ENCODE peak calls at places on chromosomes 5 and 9, in six cellular contexts. N is IMR-90, Y is H1, L is mesenchymal stem cell, H is mesendoderm, Z is neuronal stem cell. W is an unnamed sample.

GRCh38 chr9:123959787-123960186 is 29.9 kb upstream of the DENND1A start:
- DNase-seq in N (no peak), Y (no peak), L (no peak), H (no peak), Z (no peak), W (no peak)

GRCh38 chr9:124054671-124055212 is 43.2 kb downstream of the LHX2 start:
- DNase-seq in N (peak; percentile 90), Y (no peak), L (peak; percentile 91), H (peak; percentile 53), Z (no peak), W (no peak)

GRCh38 chr5:25119654-25120053 is 474.9 kb upstream of the CDH10 start:
- DNase-seq in N (no peak), Y (no peak), L (peak; percentile 40), H (peak; percentile 25), Z (no peak), W (no peak)

GRCh38 chr9:134215395-134215708 is 51.0 kb upstream of the RNU6ATAC start:
- DNase-seq in N (no peak), Y (no peak), L (no peak), H (no peak), Z (no peak), W (no peak)

GRCh38 chr5:168713051-168713450 is 133.9 kb upstream of the PANK3 start:
- DNase-seq in N (no peak), Y (no peak), L (no peak), H (no peak), Z (no peak), W (no peak)

GRCh38 chr5:59769041-59769360 is 124.5 kb downstream of the PDE4D start:
- DNase-seq in N (no peak), Y (no peak), L (no peak), H (no peak), Z (no peak), W (no peak)

GRCh38 chr5:89117131-89117644 is 234.2 kb upstream of the MEF2C start:
- DNase-seq in N (no peak), Y (no peak), L (no peak), H (no peak), Z (no peak), W (no peak)

GRCh38 chr9:81825831-81826540 is 102.2 kb upstream of the SPATA31D4 start:
- DNase-seq in N (peak; percentile 30), Y (no peak), L (no peak), H (peak; percentile 69), Z (no peak), W (no peak)

GRCh38 chr5:5229405-5229804 is 89.3 kb downstream of the ADAMTS16 start:
- DNase-seq in N (no peak), Y (no peak), L (no peak), H (no peak), Z (no peak), W (no peak)

GRCh38 chr9:119873877-119874276 is 504.6 kb upstream of the BRINP1 start:
- DNase-seq in N (no peak), Y (no peak), L (no peak), H (no peak), Z (no peak), W (no peak)

GRCh38 chr9:116891438-116891837 is 204.3 kb downstream of the TRIM32 start:
- DNase-seq in N (no peak), Y (no peak), L (peak; percentile 21), H (no peak), Z (no peak), W (no peak)

GRCh38 chr5:17727212-17727611 is 93.0 kb downstream of the TAF11L14 start:
- DNase-seq in N (no peak), Y (no peak), L (no peak), H (no peak), Z (no peak), W (no peak)

GRCh38 chr5:139137703-139138102 is 60.5 kb downstream of the SIL1 start:
- DNase-seq in N (peak; percentile 26), Y (no peak), L (peak; percentile 35), H (peak; percentile 50), Z (no peak), W (no peak)

GRCh38 chr9:13181652-13182051 is 97.8 kb downstream of the MPDZ start:
- DNase-seq in N (peak; percentile 38), Y (no peak), L (peak; percentile 10), H (peak; percentile 77), Z (peak; percentile 35), W (no peak)

DNA sequence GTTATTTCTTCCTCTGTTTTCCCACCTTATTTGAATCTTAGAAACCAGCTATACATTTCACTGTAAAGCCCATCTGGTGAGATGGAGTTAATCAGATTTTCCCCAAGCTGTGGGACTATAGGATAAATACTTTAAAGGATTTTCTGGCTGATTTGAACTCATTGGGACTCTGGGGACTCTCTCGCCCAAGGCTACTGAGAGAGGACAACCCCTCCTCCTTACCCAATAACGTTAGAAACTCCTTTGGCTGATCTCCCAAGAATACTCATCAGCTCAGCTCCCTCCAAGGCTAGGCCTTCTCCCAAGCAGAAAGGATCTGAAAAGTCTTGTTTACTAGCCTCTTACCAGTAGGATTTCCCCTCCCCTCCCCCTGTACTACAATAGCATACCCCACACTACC is 1.5 kb upstream of the GLRA1 start:
- DNase-seq in N (no peak), Y (no peak), L (no peak), H (no peak), Z (no peak), W (no peak)
- H2AK5ac ChIP-seq in N (no peak overlapping the region), Y (no peak overlapping the region), L (no peak overlapping the region), H (no peak overlapping the region), Z (no peak overlapping the region), W (no peak overlapping the region)

DNA sequence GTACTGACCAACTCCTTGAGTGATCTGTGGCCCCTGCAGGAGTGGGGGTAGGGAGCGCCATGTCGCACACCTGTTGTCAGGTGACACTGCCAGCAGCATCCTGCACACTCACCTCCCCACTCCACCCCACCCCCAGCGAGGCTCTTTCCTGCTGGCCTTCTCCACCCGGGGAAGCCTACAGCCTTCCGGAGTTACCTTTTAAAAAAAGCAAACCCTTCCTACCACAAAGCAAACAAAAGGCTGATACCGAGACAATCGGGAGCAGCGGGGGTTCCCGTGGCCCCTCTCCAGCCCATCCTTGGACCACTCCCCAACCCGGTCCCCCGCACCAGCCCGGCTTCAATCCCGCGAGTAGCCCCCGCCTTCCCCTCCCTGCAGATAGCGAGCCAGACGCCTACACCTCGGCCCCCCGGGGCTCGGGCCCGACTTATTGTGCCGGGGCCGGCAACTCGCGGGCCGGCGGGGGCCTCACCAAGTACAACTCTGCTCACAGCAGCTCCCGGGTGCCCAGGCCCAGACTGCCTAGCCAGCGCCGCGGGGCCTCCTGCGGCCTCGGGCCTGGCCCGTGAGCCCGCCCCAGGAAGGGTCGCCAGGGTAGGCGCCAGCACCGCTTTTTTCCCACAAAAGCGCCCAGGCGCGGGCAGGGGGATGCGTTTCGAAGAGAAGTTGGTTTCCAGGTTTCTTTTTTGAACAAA is 724 bp downstream of the MACROH2A1 start:
- DNase-seq in N (no peak), Y (peak; percentile 78), L (peak; percentile 49), H (peak; percentile 90), Z (peak; percentile 44), W (peak; percentile 58)
- H2AK5ac ChIP-seq in N (peak overlapping the region; percentile 82), Y (no peak overlapping the region), L (peak overlapping the region; percentile 54), H (no peak overlapping the region), Z (peak overlapping the region; percentile 70), W (no peak overlapping the region)

DNA sequence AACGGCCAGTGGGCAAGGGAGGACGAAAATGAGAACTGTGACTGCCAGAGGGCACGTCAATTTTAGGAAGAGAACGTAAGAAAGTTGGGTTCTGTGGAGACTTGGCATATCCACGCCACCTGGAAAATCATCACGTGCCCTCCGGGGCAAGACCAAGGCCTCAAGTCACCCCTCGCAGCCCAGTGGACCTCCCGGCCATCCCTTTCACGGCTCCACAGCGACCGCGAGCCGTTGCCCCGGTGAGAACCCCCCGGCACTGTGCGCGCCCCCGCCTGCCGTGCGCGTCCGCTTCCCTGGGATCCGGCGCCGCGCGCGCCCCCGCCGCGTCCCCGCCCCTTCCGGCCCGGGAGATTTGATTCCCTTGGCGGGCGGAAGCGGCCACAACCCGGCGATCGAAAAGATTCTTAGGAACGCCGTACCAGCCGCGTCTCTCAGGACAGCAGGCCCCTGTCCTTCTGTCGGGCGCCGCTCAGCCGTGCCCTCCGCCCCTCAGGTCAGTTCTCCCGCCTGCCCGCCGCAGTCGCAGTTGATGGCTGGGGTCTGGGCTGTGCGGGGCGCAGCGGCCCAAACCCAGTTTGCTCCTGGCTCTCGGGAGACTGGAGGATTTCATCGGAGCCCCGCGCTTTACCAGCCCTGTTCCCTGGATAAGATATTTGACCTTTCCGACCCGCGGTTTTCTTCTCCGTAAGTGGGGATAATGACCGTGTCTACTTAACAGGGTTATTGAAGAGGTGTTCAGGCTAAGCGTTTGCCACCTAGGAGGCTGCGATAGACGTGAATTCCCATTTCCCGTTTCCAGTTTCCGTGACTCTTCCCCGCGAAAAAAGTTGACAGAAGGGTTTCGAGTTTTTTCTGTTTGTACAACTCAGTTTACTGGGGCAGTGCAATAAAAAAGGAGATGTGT is at the start of gene MELK:
- DNase-seq in N (peak; percentile 61), Y (peak; percentile 95), L (peak; percentile 81), H (peak; percentile 92), Z (peak; percentile 82), W (peak; percentile 86)
- H2AK5ac ChIP-seq in N (peak within 1 kb of the TSS; percentile 74), Y (peak within 1 kb of the TSS; percentile 28), L (peak within 1 kb of the TSS; percentile 69), H (no peak within 1 kb of the TSS), Z (no peak within 1 kb of the TSS), W (no peak within 1 kb of the TSS)

GRCh38 chr5:78610163-78610583 is 38.4 kb downstream of the LHFPL2 start:
- DNase-seq in N (peak; percentile 67), Y (no peak), L (peak; percentile 70), H (no peak), Z (no peak), W (no peak)
- H2AK5ac ChIP-seq in N (peak overlapping the region; percentile 91), Y (no peak overlapping the region), L (peak overlapping the region; percentile 79), H (no peak overlapping the region), Z (no peak overlapping the region), W (no peak overlapping the region)

GRCh38 chr5:150587830-150588494 is 52.5 kb upstream of the SYNPO start:
- DNase-seq in N (no peak), Y (no peak), L (no peak), H (no peak), Z (no peak), W (no peak)
- H2AK5ac ChIP-seq in N (no peak overlapping the region), Y (no peak overlapping the region), L (no peak overlapping the region), H (no peak overlapping the region), Z (no peak overlapping the region), W (no peak overlapping the region)

DNA sequence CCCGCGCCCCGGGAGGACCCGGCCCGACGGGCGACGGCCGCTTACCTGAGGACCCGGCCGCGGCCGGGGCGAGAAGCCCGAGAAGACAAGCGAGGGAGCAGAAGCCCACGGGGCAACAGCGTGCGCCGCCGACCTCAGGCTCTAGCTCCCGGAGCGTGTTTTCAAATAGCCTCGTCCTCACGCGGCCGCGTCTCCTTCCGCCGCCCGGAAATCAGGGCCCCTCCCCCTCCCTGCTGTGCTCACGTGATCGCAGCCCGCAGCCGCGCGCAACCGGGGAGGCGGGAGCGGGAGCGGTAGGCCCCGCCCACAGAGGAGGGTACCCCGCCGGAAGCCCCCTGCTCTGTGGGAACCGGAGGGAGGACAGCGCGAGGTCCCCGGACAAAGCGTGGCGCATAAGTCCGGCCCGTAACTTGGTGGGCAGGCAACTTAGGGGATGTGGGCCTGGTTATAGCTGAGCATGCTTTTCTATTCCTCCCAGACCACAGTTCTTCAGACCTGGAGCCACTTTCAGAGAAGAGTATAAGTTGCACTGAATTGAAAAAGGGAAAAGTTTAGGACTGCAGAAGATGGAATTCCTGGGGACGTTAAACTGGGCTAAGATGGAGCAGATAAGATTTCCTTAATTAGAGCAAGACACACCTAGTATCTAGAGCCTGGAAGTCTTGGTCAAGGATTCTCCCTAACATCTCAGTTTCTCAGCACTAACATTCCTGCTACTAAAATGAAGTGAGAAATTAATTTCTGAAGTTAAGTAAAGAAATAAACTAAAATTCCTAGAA is at the start of gene TEX10:
- DNase-seq in N (peak; percentile 81), Y (peak; percentile 97), L (peak; percentile 88), H (peak; percentile 94), Z (peak; percentile 87), W (peak; percentile 94)
- H2AK5ac ChIP-seq in N (peak within 1 kb of the TSS; percentile 72), Y (peak within 1 kb of the TSS; percentile 25), L (no peak within 1 kb of the TSS), H (peak within 1 kb of the TSS; percentile 70), Z (peak within 1 kb of the TSS; percentile 92), W (no peak within 1 kb of the TSS)

W was measured in H9.